ENCODE peak calls at places on chromosomes 16 and 17, in nine cellular contexts. D is DND-41, X is AG09319, J is IMR-90, Z is fibroblast of the aortic adventitia, B is AG10803, S is colonic mucosa, A is transverse colon, W is body of pancreas. N is an unnamed sample.

GRCh38 chr17:83202002-83203000 is 122.9 kb downstream of the METRNL start:
- DNase-seq in D (no peak), S (no peak), B (no peak), A (peak; percentile 5), Z (no peak), W (peak; percentile 2), J (no peak), X (no peak), N (no peak)

GRCh38 chr16:75088226-75088625 is 28.4 kb downstream of the LDHD start:
- DNase-seq in W (no peak), S (no peak), X (no peak), A (no peak), D (no peak), B (no peak), Z (peak; percentile 31), J (no peak), N (no peak)

GRCh38 chr16:1427473-1428461 is 3.1 kb upstream of the PERCC1 start:
- DNase-seq in D (no peak), B (no peak), J (no peak), X (no peak), W (no peak), Z (no peak), S (no peak), A (no peak), N (no peak)

GRCh38 chr17:31433091-31433790 is 41.8 kb downstream of the RAB11FIP4 start:
- DNase-seq in D (peak; percentile 40), W (no peak), B (no peak), J (no peak), X (no peak), A (no peak), Z (no peak), S (no peak), N (no peak)

GRCh38 chr17:35079547-35079946 is 16.0 kb upstream of the RFFL start:
- DNase-seq in W (no peak), Z (peak; percentile 50), X (no peak), J (peak; percentile 51), A (no peak), S (no peak), D (no peak), B (no peak), N (no peak)

GRCh38 chr16:66154801-66155200 is 211.7 kb upstream of the CDH5 start:
- DNase-seq in A (no peak), W (no peak), X (no peak), D (no peak), S (no peak), Z (no peak), B (peak; percentile 48), J (no peak), N (no peak)

GRCh38 chr17:50672831-50673551 is 34.7 kb downstream of the ANKRD40 start:
- DNase-seq in J (no peak), D (no peak), Z (no peak), B (no peak), S (no peak), W (no peak), A (no peak), X (no peak), N (no peak)

GRCh38 chr16:46918905-46919792 is 35.0 kb downstream of the GPT2 start:
- DNase-seq in X (no peak), W (peak; percentile 97), D (no peak), A (peak; percentile 22), Z (no peak), J (no peak), B (no peak), S (no peak), N (peak; percentile 37)

GRCh38 chr16:11183035-11183812 is 72.8 kb downstream of the SOCS1 start:
- DNase-seq in B (no peak), X (no peak), W (no peak), J (no peak), D (no peak), A (peak; percentile 30), S (no peak), Z (no peak), N (no peak)

GRCh38 chr16:66028505-66029216 is 337.8 kb upstream of the CDH5 start:
- DNase-seq in B (peak; percentile 97), S (no peak), D (no peak), A (no peak), X (peak; percentile 32), W (peak; percentile 20), J (peak; percentile 89), Z (peak; percentile 85), N (no peak)

GRCh38 chr16:31487076-31487719 is 4.3 kb downstream of the SLC5A2 start:
- DNase-seq in W (no peak), B (no peak), X (no peak), Z (no peak), A (no peak), J (no peak), D (no peak), S (no peak), N (no peak)

GRCh38 chr17:83178533-83179201 is 99.3 kb downstream of the METRNL start:
- DNase-seq in X (no peak), J (no peak), Z (no peak), D (no peak), B (no peak), S (peak; percentile 11), A (no peak), W (peak; percentile 1), N (no peak)

GRCh38 chr17:38609280-38610031 is 3.7 kb upstream of the SRCIN1 start:
- DNase-seq in W (no peak), Z (no peak), D (no peak), S (no peak), B (no peak), J (no peak), A (no peak), X (no peak), N (no peak)

GRCh38 chr17:2122641-2123302 is 67.9 kb downstream of the HIC1 start:
- DNase-seq in D (no peak), J (peak; percentile 87), Z (peak; percentile 92), B (peak; percentile 76), A (peak; percentile 58), W (peak; percentile 54), S (peak; percentile 80), X (peak; percentile 68), N (no peak)
- TF ChIP-seq CTCF in D (no peak), J (peak; percentile 47), Z (peak; percentile 22), B (peak; percentile 16), A (no peak), W (no peak), S (no peak), X (peak; percentile 33), N (no peak)

GRCh38 chr17:63833026-63833740 is 5.7 kb upstream of the FTSJ3 start:
- DNase-seq in S (no peak), Z (no peak), J (no peak), W (no peak), B (no peak), D (no peak), A (no peak), X (no peak), N (no peak)

GRCh38 chr17:63831505-63831904 is 4.0 kb upstream of the FTSJ3 start:
- DNase-seq in Z (no peak), S (no peak), X (no peak), W (no peak), D (no peak), B (no peak), J (no peak), A (no peak), N (no peak)

GRCh38 chr17:63832014-63832413 is 4.6 kb upstream of the FTSJ3 start:
- DNase-seq in W (no peak), Z (no peak), A (no peak), X (no peak), D (no peak), B (no peak), S (no peak), J (no peak), N (no peak)

GRCh38 chr17:63833741-63834373 is 6.4 kb upstream of the FTSJ3 start:
- DNase-seq in D (no peak), S (no peak), A (no peak), X (no peak), Z (no peak), J (no peak), B (no peak), W (no peak), N (no peak)

GRCh38 chr17:63832455-63832854 is 5.0 kb upstream of the FTSJ3 start:
- DNase-seq in W (no peak), D (no peak), A (no peak), J (no peak), B (no peak), X (no peak), S (no peak), Z (no peak), N (no peak)
- TF ChIP-seq CTCF in W (no peak), D (no peak), A (no peak), J (no peak), B (peak; percentile 3), X (no peak), S (no peak), Z (no peak), N (no peak)

DNA sequence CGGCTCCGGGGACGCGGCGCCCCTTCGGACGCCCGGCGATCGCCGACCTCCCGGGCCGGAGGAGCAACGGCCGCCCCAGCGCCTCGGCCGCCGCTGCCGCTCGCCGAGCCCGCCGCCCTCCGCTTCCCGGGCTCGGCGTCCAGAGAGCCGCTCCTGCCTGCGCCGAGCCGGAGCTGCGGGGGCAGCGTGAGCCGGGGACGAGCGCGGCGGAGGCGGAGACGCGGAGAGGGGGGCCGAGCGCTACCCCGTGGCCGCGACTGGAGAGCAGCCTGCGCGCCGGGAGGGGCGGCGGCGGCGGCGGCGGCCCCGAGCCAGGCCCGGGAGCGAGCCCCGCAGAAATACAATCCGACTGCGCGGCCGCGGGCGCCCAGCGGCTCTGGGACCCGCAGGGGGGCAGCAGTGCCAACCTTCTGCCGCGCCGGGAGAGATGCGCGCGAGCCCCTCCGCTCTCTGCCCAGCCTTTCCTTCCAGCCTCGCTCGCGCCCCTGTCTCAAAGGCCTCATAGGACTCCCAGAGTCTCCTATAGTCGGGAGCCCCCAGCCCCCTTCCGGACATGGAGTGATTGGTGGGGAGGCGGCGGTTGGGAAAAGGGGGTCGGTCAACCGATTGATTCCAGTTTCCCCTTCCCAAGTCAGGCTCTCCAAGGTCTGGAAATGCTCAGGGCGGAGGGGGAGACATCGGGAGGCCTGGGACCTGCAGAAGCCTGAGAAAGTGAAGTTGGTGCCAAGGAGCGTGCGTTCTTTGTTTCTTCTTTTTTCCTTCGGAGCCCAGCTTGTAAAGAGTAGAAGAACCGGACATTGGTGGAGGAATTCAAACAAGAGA is 1.0 kb upstream of the SDK2 start:
- DNase-seq in B (peak; percentile 32), Z (no peak), X (no peak), J (no peak), W (no peak), A (peak; percentile 36), S (no peak), D (peak; percentile 12), N (peak; percentile 66)
- TF ChIP-seq CTCF in B (no peak), Z (no peak), X (no peak), J (no peak), W (no peak), A (no peak), S (no peak), D (peak; percentile 30), N (peak; percentile 44)

DNA sequence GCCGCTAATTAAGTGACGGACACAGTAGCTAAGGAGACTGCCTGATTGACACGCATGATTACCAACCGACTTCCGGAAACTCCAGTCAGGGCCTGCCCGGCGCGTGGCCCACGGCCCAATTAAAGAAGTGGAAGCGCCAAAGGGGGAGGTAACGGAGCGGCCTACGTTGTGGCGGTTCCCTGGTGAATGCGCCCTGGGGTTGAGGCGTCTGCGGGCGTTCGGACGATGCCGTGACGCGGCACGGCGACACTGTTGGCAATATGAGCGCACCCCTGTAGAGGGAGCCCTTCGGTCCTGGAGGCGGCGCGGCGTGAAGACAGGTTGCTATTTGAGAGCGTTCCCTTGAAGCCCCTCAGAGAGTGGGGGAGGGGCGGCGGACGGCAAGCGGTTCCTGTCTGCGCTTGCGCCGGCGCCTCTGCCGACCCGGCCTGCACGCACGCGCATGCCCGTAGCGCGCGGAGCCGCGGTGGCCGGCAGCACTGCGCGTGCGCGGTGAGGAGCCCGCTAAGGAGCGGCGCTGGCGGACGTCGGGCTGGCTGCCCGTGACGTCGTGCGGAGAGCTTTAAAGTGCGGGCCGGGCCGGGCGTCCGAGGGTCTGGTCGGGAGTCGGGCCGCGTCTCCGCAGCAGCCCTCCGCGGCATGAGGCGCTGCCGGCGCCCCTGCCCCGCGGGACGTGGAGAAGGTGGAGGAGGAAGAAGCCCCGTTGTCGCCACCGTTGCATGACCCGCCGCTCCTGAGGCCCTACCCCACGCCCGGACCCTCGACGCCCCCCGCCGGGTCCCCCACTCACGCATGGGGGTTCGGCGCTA is at the start of gene ALKBH5:
- DNase-seq in B (peak; percentile 100), A (peak; percentile 97), X (peak; percentile 99), Z (peak; percentile 100), W (peak; percentile 99), D (peak; percentile 99), J (peak; percentile 100), S (peak; percentile 99), N (peak; percentile 96)
- TF ChIP-seq CTCF in B (peak; percentile 29), A (no peak), X (peak; percentile 32), Z (peak; percentile 48), W (peak; percentile 30), D (peak; percentile 76), J (peak; percentile 51), S (peak; percentile 34), N (peak; percentile 57)